ENCODE peak calls at places on chromosomes 5 and 9, in ten cellular contexts. E is adrenal gland, H is SK-N-SH, Q is prostate gland, N is K562, Z is breast epithelium, O is fibroblast of lung, Y is endodermal cell, P is IMR-90, U is heart right ventricle. M is an unnamed sample.

GRCh38 chr9:4081549-4081895 is 218.3 kb downstream of the GLIS3 start:
- DNase-seq in E (no peak), H (no peak), Q (no peak), N (no peak), Z (no peak), O (no peak), Y (no peak), P (peak), U (no peak), M (no peak)

GRCh38 chr5:32047056-32047455 is 127.1 kb downstream of the GOLPH3 start:
- DNase-seq in E (no peak), H (no peak), Q (no peak), N (no peak), Z (no peak), O (peak), Y (no peak), P (no peak), U (no peak), M (no peak)

GRCh38 chr5:77155179-77155839 is 55.2 kb upstream of the PDE8B start:
- DNase-seq in E (no peak), H (no peak), Q (no peak), N (no peak), Z (no peak), O (no peak), Y (no peak), P (no peak), U (no peak), M (no peak)

GRCh38 chr9:104107799-104108198 is 13.7 kb downstream of the SMC2 start:
- DNase-seq in E (no peak), H (no peak), Q (no peak), N (no peak), Z (no peak), O (no peak), Y (no peak), P (no peak), U (no peak), M (no peak)

GRCh38 chr5:180100621-180101450 is 29.3 kb upstream of the RNF130 start:
- DNase-seq in E (peak), H (no peak), Q (no peak), N (no peak), Z (no peak), O (no peak), Y (no peak), P (no peak), U (no peak), M (peak)

GRCh38 chr5:57303985-57304384 is 130.1 kb downstream of the GPBP1 start:
- DNase-seq in E (no peak), H (no peak), Q (no peak), N (no peak), Z (no peak), O (no peak), Y (peak), P (no peak), U (no peak), M (no peak)

GRCh38 chr5:142740474-142740873 is 29.7 kb upstream of the ARHGAP26 start:
- DNase-seq in E (no peak), H (no peak), Q (no peak), N (no peak), Z (no peak), O (no peak), Y (no peak), P (no peak), U (no peak), M (no peak)

GRCh38 chr5:89556215-89557009 is 673.4 kb upstream of the MEF2C start:
- DNase-seq in E (peak), H (no peak), Q (no peak), N (no peak), Z (no peak), O (peak), Y (no peak), P (peak), U (no peak), M (no peak)

GRCh38 chr5:37090123-37090726 is 159.0 kb downstream of the CPLANE1 start:
- DNase-seq in E (no peak), H (no peak), Q (no peak), N (no peak), Z (no peak), O (peak), Y (peak), P (no peak), U (no peak), M (no peak)

GRCh38 chr5:111308951-111309350 is 84.8 kb downstream of the CAMK4 start:
- DNase-seq in E (no peak), H (no peak), Q (no peak), N (no peak), Z (no peak), O (no peak), Y (peak), P (no peak), U (no peak), M (no peak)

GRCh38 chr5:166865206-166865605 is 1426.2 kb upstream of the WWC1 start:
- DNase-seq in E (no peak), H (no peak), Q (no peak), N (no peak), Z (no peak), O (no peak), Y (no peak), P (no peak), U (no peak), M (no peak)

GRCh38 chr9:93397664-93398381 is 53.7 kb upstream of the FAM120A start:
- DNase-seq in E (no peak), H (no peak), Q (no peak), N (no peak), Z (no peak), O (no peak), Y (no peak), P (peak), U (no peak), M (no peak)

GRCh38 chr5:33423018-33423630 is 17.6 kb upstream of the TARS1 start:
- DNase-seq in E (no peak), H (no peak), Q (no peak), N (no peak), Z (no peak), O (peak), Y (no peak), P (peak), U (no peak), M (no peak)

GRCh38 chr5:55585266-55585610 is 50.5 kb upstream of the PLPP1 start:
- DNase-seq in E (no peak), H (no peak), Q (no peak), N (no peak), Z (no peak), O (no peak), Y (no peak), P (no peak), U (no peak), M (no peak)

GRCh38 chr9:89825648-89826047 is 220.8 kb downstream of the GADD45G start:
- DNase-seq in E (no peak), H (no peak), Q (no peak), N (no peak), Z (no peak), O (no peak), Y (peak), P (no peak), U (no peak), M (no peak)

GRCh38 chr5:66873990-66874389 is 277.8 kb downstream of the MAST4 start:
- DNase-seq in E (no peak), H (no peak), Q (no peak), N (no peak), Z (no peak), O (no peak), Y (no peak), P (no peak), U (no peak), M (no peak)

GRCh38 chr5:41154491-41154890 is 58.8 kb downstream of the C6 start:
- DNase-seq in E (no peak), H (no peak), Q (no peak), N (no peak), Z (no peak), O (peak), Y (no peak), P (no peak), U (no peak), M (no peak)

GRCh38 chr9:75039006-75039405 is 10.9 kb upstream of the CARNMT1 start:
- DNase-seq in E (no peak), H (no peak), Q (no peak), N (no peak), Z (no peak), O (peak), Y (no peak), P (peak), U (no peak), M (no peak)

GRCh38 chr9:127519301-127520166 is 68.2 kb downstream of the LRSAM1 start:
- DNase-seq in E (peak), H (no peak), Q (no peak), N (no peak), Z (no peak), O (peak), Y (peak), P (peak), U (no peak), M (peak)

GRCh38 chr5:54518146-54519082 is 855 bp downstream of the SNX18 start:
- DNase-seq in E (peak), H (peak), Q (peak), N (peak), Z (no peak), O (peak), Y (peak), P (peak), U (peak), M (no peak)

GRCh38 chr9:113803811-113804589 is 72.1 kb upstream of the ZNF618 start:
- DNase-seq in E (no peak), H (no peak), Q (no peak), N (no peak), Z (no peak), O (no peak), Y (no peak), P (no peak), U (no peak), M (no peak)

GRCh38 chr9:113428062-113428600 is 17.6 kb downstream of the C9orf43 start:
- DNase-seq in E (no peak), H (no peak), Q (no peak), N (no peak), Z (no peak), O (no peak), Y (no peak), P (no peak), U (no peak), M (no peak)

GRCh38 chr9:136136526-136136925 is 17.9 kb upstream of the TMEM250 start:
- DNase-seq in E (no peak), H (no peak), Q (no peak), N (no peak), Z (no peak), O (no peak), Y (no peak), P (no peak), U (no peak), M (no peak)

GRCh38 chr9:109498195-109499060 is at the start of gene PTPN3:
- DNase-seq in E (no peak), H (peak), Q (no peak), N (no peak), Z (no peak), O (peak), Y (peak), P (no peak), U (peak), M (no peak)

GRCh38 chr5:116271432-116271831 is 186.6 kb downstream of the COMMD10 start:
- DNase-seq in E (no peak), H (no peak), Q (no peak), N (no peak), Z (no peak), O (peak), Y (no peak), P (peak), U (no peak), M (no peak)

GRCh38 chr9:130058154-130058553 is 4.4 kb downstream of the GPR107 start:
- DNase-seq in E (no peak), H (peak), Q (no peak), N (peak), Z (no peak), O (no peak), Y (no peak), P (no peak), U (no peak), M (no peak)
- TF ChIP-seq CTCF in E (no peak), H (peak), Q (no peak), N (peak), Z (peak), O (peak), Y (peak), P (peak), U (no peak), M (no peak)

GRCh38 chr5:160703547-160704189 is 148.3 kb downstream of the ATP10B start:
- DNase-seq in E (no peak), H (no peak), Q (no peak), N (no peak), Z (no peak), O (no peak), Y (no peak), P (no peak), U (no peak), M (no peak)
- H3K27ac ChIP-seq in E (no peak), H (no peak), Q (no peak), N (no peak), Z (no peak), O (no peak), Y (no peak), P (no peak), U (no peak), M (no peak)

GRCh38 chr5:90560771-90561170 is 2.2 kb downstream of the ADGRV1 start:
- DNase-seq in E (no peak), H (no peak), Q (no peak), N (no peak), Z (no peak), O (no peak), Y (no peak), P (no peak), U (no peak), M (no peak)

GRCh38 chr5:90561766-90562165 is 3.2 kb downstream of the ADGRV1 start:
- DNase-seq in E (no peak), H (no peak), Q (no peak), N (no peak), Z (no peak), O (no peak), Y (no peak), P (no peak), U (no peak), M (no peak)

GRCh38 chr5:90565491-90565890 is 6.9 kb downstream of the ADGRV1 start:
- DNase-seq in E (no peak), H (no peak), Q (no peak), N (no peak), Z (no peak), O (no peak), Y (no peak), P (no peak), U (no peak), M (no peak)

GRCh38 chr5:90563161-90563560 is 4.6 kb downstream of the ADGRV1 start:
- DNase-seq in E (no peak), H (no peak), Q (no peak), N (no peak), Z (no peak), O (no peak), Y (no peak), P (no peak), U (no peak), M (no peak)

GRCh38 chr5:90562331-90562730 is 3.7 kb downstream of the ADGRV1 start:
- DNase-seq in E (no peak), H (no peak), Q (no peak), N (no peak), Z (no peak), O (no peak), Y (no peak), P (no peak), U (no peak), M (no peak)
- H3K4me3 ChIP-seq in E (no peak), H (no peak), Q (no peak), N (no peak), Z (no peak), O (no peak), Y (no peak), P (no peak), U (no peak), M (no peak)

GRCh38 chr5:151742870-151743294 is 15.5 kb downstream of the ATOX1 start:
- DNase-seq in E (peak), H (peak), Q (peak), N (peak), Z (no peak), O (peak), Y (peak), P (peak), U (peak), M (peak)
- TF ChIP-seq CTCF in E (peak), H (peak), Q (peak), N (peak), Z (peak), O (peak), Y (peak), P (peak), U (peak), M (peak)

GRCh38 chr5:149447373-149448367 is 68.6 kb upstream of the IL17B start:
- DNase-seq in E (no peak), H (no peak), Q (no peak), N (peak), Z (peak), O (peak), Y (peak), P (no peak), U (no peak), M (no peak)
- H3K27ac ChIP-seq in E (peak), H (peak), Q (no peak), N (peak), Z (peak), O (no peak), Y (no peak), P (peak), U (peak), M (no peak)